ENCODE peak calls at places on chromosomes 16 and 17, in six cellular contexts. C is right atrium auricular region; N is thoracic aorta; L is HCT116; X is endodermal cell; I is CD8-positive, alpha-beta T cell. S is an unnamed sample.

GRCh38 chr17:9512323-9513168 is 63.1 kb downstream of the STX8 start:
- DNase-seq in N (no peak), C (no peak), I (no peak), X (no peak), L (peak; percentile 65), S (no peak)

GRCh38 chr16:50266337-50267091 is at the start of gene ADCY7:
- DNase-seq in N (no peak), L (peak; percentile 26), X (peak; percentile 80), I (peak; percentile 80), C (peak; percentile 79), S (no peak)

GRCh38 chr16:15961060-15961511 is 11.7 kb downstream of the ABCC1 start:
- DNase-seq in L (no peak), C (no peak), X (no peak), N (no peak), I (peak; percentile 34), S (no peak)

GRCh38 chr16:65037558-65037957 is 84.3 kb downstream of the CDH11 start:
- DNase-seq in N (no peak), I (no peak), C (no peak), L (no peak), X (peak; percentile 49), S (no peak)

GRCh38 chr16:23302045-23302956 is at the start of gene SCNN1B:
- DNase-seq in N (no peak), I (no peak), X (peak; percentile 78), C (no peak), L (no peak), S (peak; percentile 56)

GRCh38 chr17:56936697-56937322 is 23.0 kb upstream of the TRIM25 start:
- DNase-seq in N (no peak), L (no peak), I (no peak), C (no peak), X (no peak), S (no peak)

GRCh38 chr16:23836078-23836403 is 258 bp downstream of the PRKCB start:
- DNase-seq in N (no peak), X (no peak), I (peak; percentile 8), L (no peak), C (no peak), S (no peak)

GRCh38 chr16:84604477-84605013 is 13.3 kb downstream of the COTL1 start:
- DNase-seq in I (no peak), N (no peak), C (no peak), X (no peak), L (no peak), S (no peak)

GRCh38 chr17:75818326-75818885 is 25.8 kb downstream of the UNC13D start:
- DNase-seq in N (no peak), I (no peak), C (no peak), X (no peak), L (no peak), S (no peak)

GRCh38 chr17:43665038-43665386 is 3.3 kb upstream of the MEOX1 start:
- DNase-seq in I (no peak), N (no peak), C (no peak), L (no peak), X (peak; percentile 78), S (no peak)

GRCh38 chr17:61284746-61285145 is 114.9 kb upstream of the TBX2 start:
- DNase-seq in X (no peak), N (no peak), L (no peak), C (no peak), I (no peak), S (no peak)

GRCh38 chr16:15484662-15485061 is 50.3 kb downstream of the BMERB1 start:
- DNase-seq in I (no peak), L (no peak), X (no peak), C (peak; percentile 4), N (no peak), S (no peak)

GRCh38 chr17:44558349-44559287 is 1.3 kb downstream of the FZD2 start:
- DNase-seq in L (no peak), N (no peak), C (no peak), X (peak; percentile 82), I (no peak), S (no peak)

GRCh38 chr17:74117999-74118421 is 85.5 kb upstream of the RPL38 start:
- DNase-seq in L (no peak), X (peak; percentile 89), C (no peak), N (no peak), I (no peak), S (no peak)

GRCh38 chr17:9982159-9982558 is 77.1 kb upstream of the RCVRN start:
- DNase-seq in N (no peak), C (no peak), X (peak; percentile 91), I (no peak), L (peak; percentile 27), S (no peak)

GRCh38 chr16:30623558-30624283 is 13.5 kb upstream of the ZNF689 start:
- DNase-seq in I (no peak), N (no peak), X (no peak), C (no peak), L (no peak), S (no peak)

GRCh38 chr17:79558573-79558900 is 52.3 kb downstream of the RBFOX3 start:
- DNase-seq in X (no peak), N (no peak), L (no peak), C (no peak), I (no peak), S (peak; percentile 57)

GRCh38 chr17:40813804-40814203 is 8.6 kb downstream of the KRT10 start:
- DNase-seq in I (no peak), N (no peak), L (no peak), X (no peak), C (no peak), S (no peak)

GRCh38 chr17:40806131-40806530 is 6.4 kb upstream of the KRT28 start:
- DNase-seq in L (no peak), X (no peak), C (no peak), I (no peak), N (no peak), S (no peak)

GRCh38 chr17:40812639-40813038 is 9.8 kb downstream of the KRT10 start:
- DNase-seq in X (no peak), C (no peak), L (no peak), N (no peak), I (no peak), S (no peak)

GRCh38 chr17:40810505-40810904 is 10.7 kb upstream of the KRT28 start:
- DNase-seq in L (no peak), C (no peak), X (no peak), N (no peak), I (no peak), S (no peak)

GRCh38 chr17:40809721-40810421 is 10.1 kb upstream of the KRT28 start:
- DNase-seq in N (no peak), I (no peak), C (no peak), L (no peak), X (no peak), S (no peak)
- H3K4me3 ChIP-seq in N (no peak overlapping the region), I (no peak overlapping the region), C (no peak overlapping the region), L (no peak overlapping the region), X (no peak overlapping the region), S (no peak overlapping the region)

DNA sequence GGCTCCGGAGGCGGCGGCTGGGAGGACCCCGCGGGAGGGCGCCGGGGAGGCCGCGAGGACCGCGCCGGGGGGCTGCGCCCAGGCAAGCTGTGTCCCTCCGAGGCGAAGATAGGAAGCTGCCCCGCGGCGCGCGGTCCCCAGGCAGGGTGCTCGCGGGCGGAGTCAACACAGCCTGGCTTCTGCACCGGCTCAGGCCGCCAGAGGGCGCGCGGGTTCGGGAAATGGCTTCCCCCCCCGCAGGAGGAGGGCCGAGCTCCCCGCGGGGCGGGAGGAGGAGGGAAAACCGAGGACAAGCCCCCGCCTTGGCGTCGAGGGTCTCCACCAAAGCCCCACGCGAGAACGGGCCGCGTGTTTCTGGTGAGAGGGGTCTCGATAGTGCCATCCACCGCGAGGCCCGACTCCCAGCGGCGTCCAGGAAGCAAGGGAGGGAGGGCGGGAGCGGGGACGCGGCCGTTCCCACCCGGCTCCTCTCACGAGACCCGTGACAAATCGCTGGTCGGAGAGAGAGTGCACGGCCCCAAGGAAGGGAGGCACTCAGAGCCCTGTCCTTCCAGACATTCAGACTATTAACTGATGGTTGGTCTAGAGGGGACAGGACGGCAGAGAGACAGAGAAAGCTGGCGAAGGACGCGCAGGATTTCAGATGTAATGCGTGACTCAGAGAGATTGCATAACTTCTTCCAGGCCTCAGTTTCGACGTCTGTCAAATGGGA is 64.4 kb upstream of the DNAJA2 start:
- DNase-seq in X (peak; percentile 95), L (peak; percentile 49), N (peak; percentile 52), I (peak; percentile 88), C (peak; percentile 88), S (peak; percentile 83)
- H3K27ac ChIP-seq in X (no peak overlapping the region), L (peak overlapping the region; percentile 43), N (no peak overlapping the region), I (no peak overlapping the region), C (peak overlapping the region; percentile 39), S (peak overlapping the region; percentile 65)

DNA sequence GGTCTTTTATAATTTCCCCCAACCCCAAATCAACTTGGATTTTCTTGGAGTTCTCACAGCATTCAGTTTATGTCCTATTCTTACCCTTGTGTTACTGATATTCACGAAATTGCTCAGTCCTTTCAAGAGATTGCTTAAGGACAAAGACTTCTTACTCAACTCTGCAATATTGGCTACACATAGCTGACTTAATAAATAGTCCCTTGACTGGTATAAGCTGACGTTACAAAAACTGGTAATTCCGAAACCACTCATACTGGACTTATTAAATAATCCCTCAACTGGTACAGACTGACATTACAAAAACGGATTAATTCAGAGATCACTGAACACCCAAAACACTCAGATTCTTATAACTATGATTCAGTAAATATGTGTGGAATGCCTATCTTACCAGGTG is 860 bp downstream of the TIGD7 start:
- DNase-seq in N (no peak), L (no peak), I (no peak), C (no peak), X (no peak), S (no peak)
- H3K4me3 ChIP-seq in N (peak overlapping the region; percentile 86), L (no peak overlapping the region), I (peak overlapping the region; percentile 90), C (peak overlapping the region; percentile 68), X (peak overlapping the region; percentile 87), S (peak overlapping the region; percentile 95)

DNA sequence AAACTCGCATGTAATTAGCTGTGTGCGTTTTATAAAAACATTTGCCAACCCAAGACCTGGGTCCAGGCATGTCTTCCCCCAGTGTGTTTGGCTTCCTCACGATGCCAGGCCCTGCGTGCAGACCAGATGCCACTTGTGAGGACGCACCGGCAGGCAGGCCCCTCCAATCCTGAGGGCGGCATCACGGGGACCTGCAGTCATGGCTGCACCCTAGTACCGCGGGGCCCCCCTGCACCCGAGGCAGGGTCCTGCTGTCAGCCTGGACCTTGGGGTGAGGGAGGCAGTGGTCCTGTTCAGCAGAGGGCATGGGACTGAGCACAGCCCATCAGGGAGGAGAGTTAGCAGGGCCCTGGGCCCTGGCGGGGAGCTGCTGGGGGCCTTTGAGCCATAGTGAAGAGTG is 55.3 kb upstream of the ZNF750 start:
- DNase-seq in L (no peak), I (no peak), C (no peak), X (no peak), N (no peak), S (no peak)
- H3K27ac ChIP-seq in L (no peak overlapping the region), I (no peak overlapping the region), C (no peak overlapping the region), X (no peak overlapping the region), N (no peak overlapping the region), S (no peak overlapping the region)

DNA sequence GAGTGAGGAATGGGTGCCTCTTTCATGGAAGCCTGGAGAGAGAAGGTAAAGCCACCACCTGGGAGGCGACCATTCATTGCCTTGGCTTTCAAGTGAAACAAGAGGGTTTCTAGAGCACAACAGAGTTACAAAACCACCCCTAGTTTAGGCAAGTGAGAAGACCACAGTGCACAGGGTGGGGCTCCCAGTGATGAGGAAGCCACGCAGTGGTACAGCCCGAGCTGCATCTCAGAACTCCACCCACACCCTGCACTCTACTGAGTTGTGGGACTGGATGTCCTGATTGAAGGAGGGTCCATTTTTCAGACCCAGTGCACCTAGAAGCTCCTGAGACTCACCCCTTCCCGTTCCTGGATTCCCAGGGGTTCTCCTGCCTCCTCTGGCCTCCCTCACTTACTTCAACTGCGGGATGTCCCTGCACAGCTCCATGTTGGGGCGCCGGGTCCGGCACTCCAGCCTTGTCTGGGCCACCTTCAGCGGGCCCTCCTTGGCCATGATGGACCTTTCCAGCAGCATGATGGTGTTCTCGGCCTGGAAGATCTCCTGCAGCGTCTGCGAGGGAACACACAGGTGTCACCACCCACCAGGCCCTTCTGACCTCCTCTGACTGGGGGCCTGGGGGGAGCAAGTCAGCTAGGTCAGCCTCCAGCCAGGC is 55.1 kb upstream of the EMP2 start:
- DNase-seq in L (no peak), I (no peak), N (no peak), C (no peak), X (no peak), S (no peak)
- H3K4me3 ChIP-seq in L (no peak overlapping the region), I (no peak overlapping the region), N (no peak overlapping the region), C (no peak overlapping the region), X (no peak overlapping the region), S (no peak overlapping the region)